ENCODE peak calls at places on chromosomes 7 and 10, in nine cellular contexts. A, H, I, Q, Y, M, G, O and S are unnamed samples.

GRCh38 chr7:24713039-24713793 is 44.0 kb downstream of the GSDME start:
- DNase-seq in I (no peak), O (no peak), A (no peak), Y (no peak), Q (no peak), H (no peak), M (no peak), G (no peak), S (no peak)

GRCh38 chr10:71878327-71879034 is 27.4 kb upstream of the PSAP start:
- DNase-seq in M (no peak), I (no peak), A (no peak), Q (no peak), O (peak), G (no peak), Y (no peak), H (peak), S (no peak)

GRCh38 chr10:133318494-133319127 is 9.9 kb downstream of the ZNF511 start:
- DNase-seq in Y (peak), H (peak), Q (peak), M (peak), G (peak), A (no peak), I (no peak), O (peak), S (no peak)

GRCh38 chr10:22345301-22346086 is at the start of gene SPAG6:
- DNase-seq in M (no peak), H (no peak), Q (no peak), A (no peak), Y (no peak), I (no peak), G (no peak), O (peak), S (no peak)

GRCh38 chr10:66746246-66746645 is 179.6 kb upstream of the LRRTM3 start:
- DNase-seq in Y (no peak), O (no peak), I (no peak), G (no peak), A (no peak), H (no peak), M (peak), Q (peak), S (no peak)

GRCh38 chr7:39923086-39923485 is 27.0 kb upstream of the CDK13 start:
- DNase-seq in O (no peak), Y (no peak), G (no peak), Q (no peak), A (no peak), I (no peak), M (no peak), H (no peak), S (no peak)

GRCh38 chr10:75284097-75284485 is 48.3 kb upstream of the COMTD1 start:
- DNase-seq in M (no peak), Y (no peak), H (no peak), G (no peak), Q (no peak), O (no peak), I (no peak), A (no peak), S (peak)

GRCh38 chr7:74104702-74105101 is 21.1 kb downstream of the LIMK1 start:
- DNase-seq in H (no peak), A (no peak), M (no peak), Q (peak), I (no peak), O (no peak), Y (no peak), G (no peak), S (no peak)

GRCh38 chr10:1048349-1048731 is 579 bp downstream of the IDI1 start:
- DNase-seq in H (no peak), M (peak), G (no peak), O (no peak), Q (peak), Y (peak), I (no peak), A (no peak), S (peak)

GRCh38 chr7:130930260-130930659 is 196.3 kb upstream of the KLF14 start:
- DNase-seq in A (no peak), Y (peak), Q (peak), M (no peak), H (no peak), I (no peak), G (no peak), O (no peak), S (no peak)

GRCh38 chr7:27686315-27686714 is 23.6 kb upstream of the HIBADH start:
- DNase-seq in I (no peak), Q (peak), Y (no peak), H (no peak), M (peak), G (no peak), O (no peak), A (no peak), S (no peak)

GRCh38 chr10:70132098-70133029 is at the start of gene AIFM2:
- DNase-seq in Q (peak), G (peak), I (peak), M (peak), O (peak), Y (peak), H (peak), A (no peak), S (no peak)

GRCh38 chr10:102418612-102419560 is at the start of gene PSD:
- DNase-seq in I (no peak), Y (no peak), Q (no peak), G (no peak), A (no peak), O (peak), M (no peak), H (no peak), S (peak)

GRCh38 chr10:89296227-89296648 is 5.6 kb upstream of the IFIT2 start:
- DNase-seq in G (no peak), O (no peak), I (no peak), Q (peak), H (no peak), M (peak), A (no peak), Y (no peak), S (no peak)

GRCh38 chr10:51206471-51206870 is 132.2 kb downstream of the PRKG1 start:
- DNase-seq in H (no peak), M (no peak), G (no peak), A (no peak), O (no peak), I (no peak), Q (no peak), Y (no peak), S (no peak)

GRCh38 chr10:8726087-8726486 is 671.6 kb downstream of the GATA3 start:
- DNase-seq in O (no peak), G (no peak), M (no peak), H (no peak), A (no peak), Y (no peak), Q (peak), I (no peak), S (no peak)

GRCh38 chr7:96097802-96098201 is 224.1 kb downstream of the SLC25A13 start:
- DNase-seq in A (no peak), O (no peak), G (no peak), M (no peak), Y (no peak), I (no peak), Q (no peak), H (no peak), S (no peak)

GRCh38 chr10:119415121-119415520 is 127.4 kb downstream of the RGS10 start:
- DNase-seq in M (no peak), H (no peak), O (no peak), I (no peak), A (no peak), Y (no peak), G (no peak), Q (no peak), S (no peak)

GRCh38 chr7:156607332-156608175 is 33.0 kb upstream of the RNF32 start:
- DNase-seq in A (no peak), G (no peak), I (no peak), Y (no peak), H (no peak), O (no peak), Q (peak), M (no peak), S (no peak)

GRCh38 chr10:91009121-91009520 is 88.2 kb upstream of the ANKRD1 start:
- DNase-seq in I (no peak), A (no peak), G (no peak), O (no peak), H (no peak), Y (no peak), M (no peak), Q (no peak), S (no peak)

GRCh38 chr10:21369697-21370096 is 155.8 kb downstream of the SKIDA1 start:
- DNase-seq in M (peak), G (no peak), I (no peak), A (no peak), Y (no peak), Q (peak), O (no peak), H (no peak), S (no peak)

GRCh38 chr10:59625842-59626522 is 83.7 kb downstream of the SLC16A9 start:
- DNase-seq in Q (peak), H (peak), I (peak), Y (peak), M (peak), A (no peak), G (peak), O (peak), S (peak)

GRCh38 chr10:129345763-129346162 is 121.3 kb upstream of the MGMT start:
- DNase-seq in I (no peak), O (no peak), H (no peak), G (no peak), A (no peak), Y (no peak), Q (no peak), M (no peak), S (no peak)

GRCh38 chr10:75035975-75036708 is 75.3 kb upstream of the SAMD8 start:
- DNase-seq in O (peak), Q (peak), M (peak), H (no peak), G (no peak), A (no peak), Y (no peak), I (no peak), S (no peak)

GRCh38 chr7:4470246-4470645 is 211.8 kb upstream of the FOXK1 start:
- DNase-seq in Y (no peak), H (no peak), I (no peak), G (no peak), O (no peak), A (no peak), M (no peak), Q (no peak), S (no peak)

GRCh38 chr7:155173905-155174304 is 103.8 kb downstream of the HTR5A start:
- DNase-seq in A (no peak), O (no peak), G (no peak), Y (no peak), H (no peak), I (no peak), M (no peak), Q (no peak), S (no peak)

GRCh38 chr7:151759591-151760042 is 117.3 kb downstream of the PRKAG2 start:
- DNase-seq in O (peak), M (peak), G (peak), H (peak), A (no peak), Q (peak), I (no peak), Y (peak), S (peak)

GRCh38 chr7:1361016-1361755 is 98.1 kb downstream of the MICALL2 start:
- DNase-seq in I (no peak), Q (no peak), O (no peak), G (no peak), H (no peak), Y (no peak), M (no peak), A (no peak), S (no peak)

GRCh38 chr10:122019414-122019975 is 30.5 kb downstream of the TACC2 start:
- DNase-seq in O (peak), Y (no peak), M (no peak), H (no peak), G (no peak), I (no peak), Q (no peak), A (no peak), S (no peak)

GRCh38 chr7:140674899-140675701 is 2.4 kb downstream of the ADCK2 start:
- DNase-seq in Y (no peak), I (no peak), O (no peak), G (no peak), A (no peak), H (no peak), M (peak), Q (peak), S (peak)

GRCh38 chr7:74544706-74545469 is 91.2 kb downstream of the GTF2IRD1 start:
- DNase-seq in H (peak), Y (no peak), M (peak), O (peak), I (no peak), Q (peak), A (no peak), G (peak), S (peak)

GRCh38 chr10:122476034-122476695 is 14.8 kb downstream of the HTRA1 start:
- DNase-seq in A (no peak), G (no peak), Y (no peak), M (no peak), I (no peak), H (no peak), Q (no peak), O (no peak), S (no peak)

GRCh38 chr10:86019141-86019540 is 347.5 kb downstream of the GRID1 start:
- DNase-seq in A (no peak), G (no peak), I (no peak), H (no peak), Q (no peak), M (no peak), Y (no peak), O (no peak), S (no peak)